ENCODE peak calls at places on chromosomes 2 and 18, in ten cellular contexts. T is foreskin fibroblast, F is adrenal gland, M is astrocyte, X is neural progenitor cell, O is cardiac muscle cell, P is ovary, U is PC-3, H is glutamatergic neuron, Q is heart right ventricle. A is an unnamed sample.

GRCh38 chr2:217402622-217403383 is 542.9 kb upstream of the TNP1 start:
- DNase-seq in U (peak; percentile 68), P (peak; percentile 83), Q (peak; percentile 13), O (no peak), M (no peak), T (no peak), X (no peak), F (peak; percentile 35), H (no peak), A (no peak)

GRCh38 chr2:9818097-9818496 is 25.2 kb upstream of the TAF1B start:
- DNase-seq in X (no peak), P (no peak), T (no peak), U (no peak), F (no peak), H (no peak), M (no peak), O (no peak), Q (no peak), A (no peak)

GRCh38 chr2:186484062-186484735 is 1.9 kb upstream of the ZC3H15 start:
- DNase-seq in F (no peak), O (no peak), Q (no peak), X (no peak), T (no peak), P (no peak), H (no peak), M (no peak), U (no peak), A (no peak)

GRCh38 chr2:152826880-152827279 is 108.5 kb downstream of the ARL6IP6 start:
- DNase-seq in P (no peak), U (peak; percentile 36), H (no peak), Q (no peak), X (no peak), M (peak; percentile 18), T (peak; percentile 1), O (no peak), F (peak; percentile 86), A (no peak)

GRCh38 chr18:47996091-47996541 is 65.7 kb upstream of the SMAD2 start:
- DNase-seq in X (peak; percentile 88), F (no peak), H (no peak), U (no peak), M (no peak), O (no peak), T (peak; percentile 62), P (no peak), Q (no peak), A (no peak)

GRCh38 chr18:3306391-3306790 is 44.5 kb downstream of the MYL12B start:
- DNase-seq in M (no peak), P (no peak), Q (no peak), O (no peak), U (peak; percentile 18), F (no peak), X (no peak), T (no peak), H (no peak), A (no peak)

GRCh38 chr2:219026946-219027345 is 14.4 kb downstream of the CFAP65 start:
- DNase-seq in X (no peak), Q (no peak), H (no peak), F (no peak), U (no peak), O (no peak), T (no peak), M (no peak), P (no peak), A (no peak)

GRCh38 chr18:46291149-46291548 is 187.0 kb downstream of the HAUS1 start:
- DNase-seq in M (no peak), X (no peak), F (no peak), H (no peak), O (no peak), Q (no peak), P (no peak), U (no peak), T (no peak), A (no peak)

GRCh38 chr18:46756559-46757201 is at the start of gene ST8SIA5:
- DNase-seq in Q (no peak), F (peak; percentile 66), T (peak; percentile 11), P (no peak), X (peak; percentile 80), O (peak; percentile 47), H (peak; percentile 58), U (no peak), M (no peak), A (no peak)

DNA sequence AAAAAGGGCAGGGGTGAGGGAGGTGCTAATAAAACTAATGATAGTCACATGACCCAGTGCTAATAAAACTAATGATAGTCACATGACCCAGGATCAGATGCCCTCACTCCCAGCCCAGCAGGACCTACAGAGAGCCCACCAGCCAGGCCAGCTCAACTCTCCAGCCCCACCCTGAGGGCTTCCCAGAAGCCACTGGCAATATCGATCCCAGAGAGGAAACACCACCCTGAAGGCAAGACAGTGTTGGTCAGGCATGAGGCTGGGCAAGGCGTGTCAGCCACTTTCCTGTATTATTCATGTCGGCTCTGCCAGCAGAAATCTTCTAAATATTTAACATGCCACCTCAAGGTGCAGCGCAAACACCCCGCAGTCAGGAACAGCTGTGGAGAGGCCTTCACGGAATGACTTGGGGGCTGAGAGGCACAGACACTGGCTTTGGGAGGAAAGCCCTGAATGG is 1.5 kb downstream of the REEP1 start:
- DNase-seq in Q (no peak), T (no peak), O (no peak), F (no peak), H (peak; percentile 62), U (no peak), P (no peak), M (no peak), X (peak; percentile 7), A (no peak)
- TF ChIP-seq CTCF in Q (no peak), T (no peak), O (no peak), F (no peak), H (no peak), U (no peak), P (no peak), M (no peak), X (no peak), A (no peak)

GRCh38 chr18:644395-645004 is 13.0 kb upstream of the TYMS start:
- DNase-seq in F (no peak), T (no peak), Q (no peak), M (no peak), H (no peak), P (no peak), U (peak; percentile 54), O (no peak), X (no peak), A (no peak)
- TF ChIP-seq CTCF in F (no peak), T (no peak), Q (no peak), M (no peak), H (no peak), P (no peak), U (no peak), O (no peak), X (no peak), A (no peak)

DNA sequence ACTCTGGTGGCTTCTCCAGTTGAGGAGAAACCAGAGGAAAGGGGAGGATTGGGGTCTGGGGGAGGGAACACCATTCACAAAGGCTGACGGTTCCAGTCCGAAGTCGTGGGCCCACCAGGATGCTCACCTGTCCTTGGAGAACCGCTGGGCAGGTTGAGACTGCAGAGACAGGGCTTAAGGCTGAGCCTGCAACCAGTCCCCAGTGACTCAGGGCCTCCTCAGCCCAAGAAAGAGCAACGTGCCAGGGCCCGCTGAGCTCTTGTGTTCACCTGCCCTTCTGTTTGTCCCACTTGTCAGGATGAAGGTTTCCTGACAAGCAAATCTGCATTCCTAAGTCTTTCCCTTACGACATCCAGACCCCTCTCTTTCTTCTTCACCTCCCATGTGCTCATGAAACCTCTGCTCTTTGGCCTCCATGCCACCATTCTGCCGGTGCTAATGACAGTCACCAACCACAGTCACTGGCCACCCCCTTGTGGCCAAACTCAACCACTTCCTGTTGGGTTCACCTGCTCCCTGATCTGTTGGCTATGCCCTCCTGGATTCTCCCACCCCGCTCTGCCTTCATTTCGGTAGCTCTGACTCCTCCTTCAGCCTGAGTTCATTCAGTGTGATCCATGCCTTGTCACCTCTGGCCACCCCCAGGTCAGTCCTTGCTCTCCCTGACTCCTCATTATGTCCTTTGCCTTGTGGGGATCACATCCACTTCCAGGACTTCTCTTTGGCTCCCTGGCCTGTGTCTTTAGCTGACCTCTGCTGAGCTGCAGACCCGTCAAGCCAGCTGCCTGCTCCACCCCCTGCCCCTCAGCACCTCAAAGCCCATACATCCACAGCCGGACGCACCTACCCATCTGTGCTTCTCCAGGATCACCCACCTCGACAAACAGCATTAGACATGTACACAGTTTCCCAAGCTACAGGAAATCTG is 17.6 kb downstream of the EMX1 start:
- DNase-seq in O (peak; percentile 22), P (no peak), Q (no peak), T (no peak), M (no peak), H (no peak), X (peak; percentile 65), U (peak; percentile 51), F (peak; percentile 36), A (no peak)
- TF ChIP-seq CTCF in O (no peak), P (no peak), Q (peak; percentile 24), T (no peak), M (no peak), H (peak; percentile 21), X (peak; percentile 62), U (peak; percentile 61), F (peak; percentile 37), A (no peak)

GRCh38 chr18:74654637-74655036 is 57.0 kb downstream of the ZNF407 start:
- DNase-seq in T (peak; percentile 41), O (no peak), P (no peak), H (no peak), Q (no peak), M (peak; percentile 15), U (peak; percentile 9), X (no peak), F (no peak), A (no peak)
- TF ChIP-seq CTCF in T (no peak), O (peak; percentile 35), P (no peak), H (no peak), Q (peak; percentile 32), M (peak; percentile 17), U (peak; percentile 59), X (peak; percentile 17), F (peak; percentile 6), A (no peak)

DNA sequence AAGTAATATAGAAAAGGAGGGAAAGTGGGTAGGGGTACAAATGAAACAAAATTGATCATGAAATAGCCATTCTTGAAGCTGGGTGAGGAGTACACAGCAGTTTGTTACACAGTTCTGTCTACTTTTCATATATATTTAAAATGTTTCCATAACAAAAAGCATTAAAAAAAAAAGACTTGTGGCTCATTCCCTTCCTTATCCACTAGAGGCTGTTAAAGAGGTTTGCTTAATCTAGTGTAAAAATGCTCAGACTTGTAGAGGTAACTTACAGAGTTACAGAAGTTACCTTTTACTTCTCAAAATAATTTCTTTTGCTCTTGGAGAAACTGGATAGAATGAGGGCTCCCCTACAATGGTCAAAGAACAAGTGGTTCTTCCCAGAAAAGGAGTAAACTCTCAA is 8.1 kb upstream of the WIPF1 start:
- DNase-seq in T (peak; percentile 49), P (no peak), Q (no peak), X (no peak), O (no peak), F (no peak), U (peak; percentile 33), H (no peak), M (peak; percentile 38), A (no peak)
- TF ChIP-seq CTCF in T (peak; percentile 55), P (no peak), Q (peak; percentile 38), X (peak; percentile 26), O (peak; percentile 70), F (no peak), U (peak; percentile 66), H (no peak), M (peak; percentile 54), A (peak; percentile 29)

A was measured in natural killer cell.